ENCODE peak calls at places on chromosome 7, in eight cellular contexts. L, M, B, A, X, V, F and D are unnamed samples.

GRCh38 chr7:103094102-103094501 is 19.2 kb downstream of the ARMC10 start:
- DNase-seq in F (no peak), M (no peak), A (no peak), X (no peak), B (no peak), V (no peak), L (no peak), D (no peak)

GRCh38 chr7:46210467-46210866 is 289.4 kb upstream of the IGFBP3 start:
- DNase-seq in F (no peak), X (no peak), A (no peak), V (no peak), M (no peak), L (no peak), B (no peak), D (no peak)

GRCh38 chr7:45278763-45279420 is 121.3 kb downstream of the RAMP3 start:
- DNase-seq in M (no peak), L (no peak), A (no peak), V (no peak), X (no peak), F (no peak), B (no peak), D (no peak)

GRCh38 chr7:157139142-157140117 is 704 bp downstream of the UBE3C start:
- DNase-seq in X (no peak), B (no peak), F (peak; percentile 59), L (peak; percentile 24), M (no peak), V (peak; percentile 48), A (peak; percentile 81), D (no peak)

GRCh38 chr7:98439484-98439883 is 38.6 kb upstream of the BAIAP2L1 start:
- DNase-seq in L (no peak), A (no peak), M (no peak), V (no peak), X (no peak), F (no peak), B (no peak), D (no peak)

GRCh38 chr7:138525757-138526156 is 65.7 kb downstream of the TRIM24 start:
- DNase-seq in X (no peak), M (no peak), V (no peak), F (no peak), L (no peak), B (no peak), A (no peak), D (no peak)

GRCh38 chr7:148699024-148699771 is 495 bp downstream of the CUL1 start:
- DNase-seq in A (peak; percentile 83), B (no peak), X (peak; percentile 64), L (peak; percentile 62), V (peak; percentile 67), F (peak; percentile 64), M (no peak), D (no peak)

GRCh38 chr7:104650991-104651680 is 322.7 kb downstream of the LHFPL3 start:
- DNase-seq in X (no peak), L (peak; percentile 12), V (no peak), A (no peak), B (no peak), F (no peak), M (no peak), D (no peak)

GRCh38 chr7:74199551-74200355 is 10.1 kb upstream of the LAT2 start:
- DNase-seq in A (no peak), V (no peak), B (peak; percentile 78), L (no peak), M (no peak), X (no peak), F (no peak), D (no peak)

GRCh38 chr7:135978624-135979023 is 1.5 kb upstream of the MTPN start:
- DNase-seq in F (no peak), L (no peak), X (no peak), B (no peak), A (no peak), M (no peak), V (no peak), D (no peak)

GRCh38 chr7:69967699-69968450 is 369.6 kb downstream of the AUTS2 start:
- DNase-seq in X (no peak), B (no peak), V (peak; percentile 23), F (no peak), L (no peak), A (no peak), M (no peak), D (no peak)

GRCh38 chr7:44291733-44292395 is 33.5 kb downstream of the CAMK2B start:
- DNase-seq in F (peak; percentile 47), L (no peak), V (peak; percentile 0), M (no peak), X (no peak), B (no peak), A (peak; percentile 17), D (no peak)

GRCh38 chr7:42445691-42446090 is 208.7 kb upstream of the GLI3 start:
- DNase-seq in F (no peak), L (no peak), X (no peak), M (no peak), V (no peak), A (no peak), B (no peak), D (no peak)

GRCh38 chr7:158820656-158821055 is 8.7 kb downstream of the ESYT2 start:
- DNase-seq in X (no peak), F (no peak), B (no peak), L (no peak), M (no peak), A (no peak), V (no peak), D (no peak)

GRCh38 chr7:100088621-100089457 is at the start of gene COPS6:
- DNase-seq in F (peak; percentile 78), X (peak; percentile 77), L (peak; percentile 88), B (no peak), M (no peak), A (peak; percentile 94), V (peak; percentile 84), D (no peak)

GRCh38 chr7:29839302-29839701 is 33.0 kb downstream of the WIPF3 start:
- DNase-seq in X (peak; percentile 4), L (no peak), A (peak; percentile 82), M (no peak), V (peak; percentile 91), F (peak; percentile 85), B (no peak), D (no peak)

GRCh38 chr7:70621954-70622596 is 509.9 kb upstream of the GALNT17 start:
- DNase-seq in B (no peak), A (no peak), V (peak; percentile 23), M (no peak), L (no peak), X (peak; percentile 45), F (no peak), D (no peak)

GRCh38 chr7:100476903-100477870 is 1.8 kb downstream of the TSC22D4 start:
- DNase-seq in A (no peak), B (no peak), M (no peak), L (peak; percentile 51), V (peak; percentile 65), X (no peak), F (no peak), D (no peak)

GRCh38 chr7:87341441-87341840 is 4.0 kb upstream of the CROT start:
- DNase-seq in X (no peak), A (no peak), V (no peak), L (no peak), F (no peak), B (no peak), M (no peak), D (no peak)

GRCh38 chr7:157654350-157654749 is 317.5 kb downstream of the DNAJB6 start:
- DNase-seq in L (no peak), B (no peak), M (no peak), X (no peak), A (no peak), V (no peak), F (no peak), D (no peak)

GRCh38 chr7:101899616-101900015 is 82.2 kb downstream of the CUX1 start:
- DNase-seq in X (no peak), V (no peak), A (no peak), M (no peak), F (no peak), B (no peak), L (no peak), D (no peak)
- H3K4me3 ChIP-seq in X (no peak overlapping the region), V (no peak overlapping the region), A (peak overlapping the region; percentile 62), M (no peak overlapping the region), F (peak overlapping the region; percentile 26), B (no peak overlapping the region), L (no peak overlapping the region), D (no peak overlapping the region)

GRCh38 chr7:25316366-25316765 is 88.1 kb upstream of the NPVF start:
- DNase-seq in F (no peak), B (no peak), M (no peak), A (no peak), V (no peak), L (no peak), X (no peak), D (no peak)

GRCh38 chr7:25321424-25321823 is 93.1 kb upstream of the NPVF start:
- DNase-seq in A (no peak), F (no peak), L (no peak), V (no peak), B (no peak), X (no peak), M (no peak), D (no peak)

GRCh38 chr7:25319707-25320106 is 91.4 kb upstream of the NPVF start:
- DNase-seq in A (no peak), L (no peak), X (no peak), V (no peak), B (no peak), M (peak; percentile 11), F (no peak), D (no peak)

GRCh38 chr7:25314729-25315267 is 86.5 kb upstream of the NPVF start:
- DNase-seq in V (no peak), B (no peak), A (no peak), L (no peak), M (no peak), F (no peak), X (no peak), D (no peak)

GRCh38 chr7:25318077-25318476 is 89.8 kb upstream of the NPVF start:
- DNase-seq in B (no peak), X (no peak), A (no peak), L (no peak), F (no peak), M (no peak), V (no peak), D (no peak)
- TF ChIP-seq CTCF in B (no peak), X (no peak), A (no peak), L (no peak), F (peak; percentile 23), M (no peak), V (no peak), D (no peak)

GRCh38 chr7:2586326-2587020 is 27.7 kb downstream of the IQCE start:
- DNase-seq in X (no peak), F (no peak), V (no peak), A (no peak), L (no peak), B (no peak), M (no peak), D (no peak)
- H3K27me3 ChIP-seq in X (no peaks in the 10 kb centered on the region), F (no peaks in the 10 kb centered on the region), V (no peaks in the 10 kb centered on the region), A (no peaks in the 10 kb centered on the region), L (no peaks in the 10 kb centered on the region), B (no peaks in the 10 kb centered on the region), M (no peaks in the 10 kb centered on the region), D (no peaks in the 10 kb centered on the region)

DNA sequence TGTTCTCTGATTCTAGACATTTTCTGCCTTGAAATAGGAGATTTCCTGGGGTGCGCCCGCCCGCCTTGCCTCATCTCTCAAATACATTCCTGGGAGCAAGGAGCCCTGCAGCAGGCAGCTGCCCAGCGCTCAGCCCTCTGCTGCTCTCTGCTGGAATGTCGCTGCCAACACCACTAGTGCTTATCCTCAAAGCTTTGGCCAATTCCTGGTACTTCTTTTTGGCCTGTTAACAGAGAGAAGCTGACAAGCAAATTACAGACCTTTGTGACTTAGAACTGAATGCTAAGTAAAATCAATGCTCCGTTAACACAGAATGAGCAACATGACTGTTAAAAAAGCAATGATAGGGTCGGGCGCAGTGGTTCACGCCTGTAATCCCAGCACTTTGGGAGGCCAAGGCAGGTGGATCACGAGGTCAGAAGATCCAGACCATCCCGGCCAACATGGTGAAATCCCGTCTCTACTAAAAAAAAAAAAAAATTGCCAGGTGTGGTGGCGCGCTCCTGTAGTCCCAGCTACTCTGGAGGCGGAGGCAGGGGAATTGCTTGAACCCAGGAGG is 41.9 kb upstream of the SYPL1 start:
- DNase-seq in F (peak; percentile 87), V (peak; percentile 87), B (peak; percentile 57), X (peak; percentile 62), M (peak; percentile 45), A (peak; percentile 91), L (peak; percentile 81), D (peak; percentile 10)
- H3K4me3 ChIP-seq in F (no peak overlapping the region), V (no peak overlapping the region), B (no peak overlapping the region), X (no peak overlapping the region), M (no peak overlapping the region), A (peak overlapping the region; percentile 34), L (no peak overlapping the region), D (no peak overlapping the region)